ENCODE peak calls at places on chromosomes 2 and 18, in eight cellular contexts. One of them, this sample, is unnamed.

GRCh38 chr2:214311031-214311533 is 99.8 kb upstream of the VWC2L start:
- DNase-seq in NCI-H2081: no peak
- DNase-seq in NCI-H1092 treated with DMSO at 0.1 percent for 48 hours: no peak
- DNase-seq in central memory CD4-positive, alpha-beta T cell: no peak
- DNase-seq in fibroblast of lung: no peak
- DNase-seq in GM13977: peak; percentile 10
- DNase-seq in T-helper 2 cell: no peak
- DNase-seq in 8988T: no peak
- DNase-seq in this sample: no peak

GRCh38 chr2:124283090-124283489 is 258.0 kb downstream of the CNTNAP5 start:
- DNase-seq in NCI-H2081: peak; percentile 3
- DNase-seq in NCI-H1092 treated with DMSO at 0.1 percent for 48 hours: no peak
- DNase-seq in central memory CD4-positive, alpha-beta T cell: no peak
- DNase-seq in fibroblast of lung: peak; percentile 6
- DNase-seq in GM13977: no peak
- DNase-seq in T-helper 2 cell: no peak
- DNase-seq in 8988T: no peak
- DNase-seq in this sample: no peak

GRCh38 chr2:149585317-149585885 is 2.2 kb downstream of the MMADHC start:
- DNase-seq in NCI-H2081: no peak
- DNase-seq in NCI-H1092 treated with DMSO at 0.1 percent for 48 hours: no peak
- DNase-seq in central memory CD4-positive, alpha-beta T cell: no peak
- DNase-seq in fibroblast of lung: peak; percentile 49
- DNase-seq in GM13977: no peak
- DNase-seq in T-helper 2 cell: no peak
- DNase-seq in 8988T: no peak
- DNase-seq in this sample: no peak

GRCh38 chr2:9112079-9112721 is 94.4 kb upstream of the ASAP2 start:
- DNase-seq in NCI-H2081: no peak
- DNase-seq in NCI-H1092 treated with DMSO at 0.1 percent for 48 hours: no peak
- DNase-seq in central memory CD4-positive, alpha-beta T cell: no peak
- DNase-seq in fibroblast of lung: peak; percentile 89
- DNase-seq in GM13977: no peak
- DNase-seq in T-helper 2 cell: no peak
- DNase-seq in 8988T: peak; percentile 62
- DNase-seq in this sample: no peak

GRCh38 chr18:74457043-74457742 is at the start of gene DIPK1C:
- DNase-seq in NCI-H2081: no peak
- DNase-seq in NCI-H1092 treated with DMSO at 0.1 percent for 48 hours: no peak
- DNase-seq in central memory CD4-positive, alpha-beta T cell: no peak
- DNase-seq in fibroblast of lung: no peak
- DNase-seq in GM13977: no peak
- DNase-seq in T-helper 2 cell: no peak
- DNase-seq in 8988T: no peak
- DNase-seq in this sample: no peak

GRCh38 chr2:19685713-19686112 is 216.1 kb downstream of the TTC32 start:
- DNase-seq in NCI-H2081: no peak
- DNase-seq in NCI-H1092 treated with DMSO at 0.1 percent for 48 hours: no peak
- DNase-seq in central memory CD4-positive, alpha-beta T cell: no peak
- DNase-seq in fibroblast of lung: no peak
- DNase-seq in GM13977: no peak
- DNase-seq in T-helper 2 cell: no peak
- DNase-seq in 8988T: no peak
- DNase-seq in this sample: no peak

GRCh38 chr18:36419913-36420531 is 122.5 kb downstream of the FHOD3 start:
- DNase-seq in NCI-H2081: no peak
- DNase-seq in NCI-H1092 treated with DMSO at 0.1 percent for 48 hours: no peak
- DNase-seq in central memory CD4-positive, alpha-beta T cell: no peak
- DNase-seq in fibroblast of lung: no peak
- DNase-seq in GM13977: peak; percentile 17
- DNase-seq in T-helper 2 cell: no peak
- DNase-seq in 8988T: no peak
- DNase-seq in this sample: no peak

GRCh38 chr2:113164930-113165585 is 8.7 kb upstream of the PSD4 start:
- DNase-seq in NCI-H2081: no peak
- DNase-seq in NCI-H1092 treated with DMSO at 0.1 percent for 48 hours: no peak
- DNase-seq in central memory CD4-positive, alpha-beta T cell: no peak
- DNase-seq in fibroblast of lung: no peak
- DNase-seq in GM13977: no peak
- DNase-seq in T-helper 2 cell: no peak
- DNase-seq in 8988T: no peak
- DNase-seq in this sample: no peak

GRCh38 chr2:102792538-102793208 is 30.8 kb downstream of the TMEM182 start:
- DNase-seq in NCI-H2081: no peak
- DNase-seq in NCI-H1092 treated with DMSO at 0.1 percent for 48 hours: no peak
- DNase-seq in central memory CD4-positive, alpha-beta T cell: no peak
- DNase-seq in fibroblast of lung: no peak
- DNase-seq in GM13977: no peak
- DNase-seq in T-helper 2 cell: no peak
- DNase-seq in 8988T: no peak
- DNase-seq in this sample: peak; percentile 51

GRCh38 chr2:222193328-222194008 is 105.3 kb downstream of the PAX3 start:
- DNase-seq in NCI-H2081: no peak
- DNase-seq in NCI-H1092 treated with DMSO at 0.1 percent for 48 hours: no peak
- DNase-seq in central memory CD4-positive, alpha-beta T cell: no peak
- DNase-seq in fibroblast of lung: no peak
- DNase-seq in GM13977: no peak
- DNase-seq in T-helper 2 cell: no peak
- DNase-seq in 8988T: no peak
- DNase-seq in this sample: no peak

GRCh38 chr2:74597456-74597855 is 42.9 kb downstream of the DOK1 start:
- DNase-seq in NCI-H2081: peak; percentile 48
- DNase-seq in NCI-H1092 treated with DMSO at 0.1 percent for 48 hours: peak; percentile 75
- DNase-seq in central memory CD4-positive, alpha-beta T cell: no peak
- DNase-seq in fibroblast of lung: no peak
- DNase-seq in GM13977: no peak
- DNase-seq in T-helper 2 cell: no peak
- DNase-seq in 8988T: no peak
- DNase-seq in this sample: peak; percentile 98

GRCh38 chr2:162123806-162124758 is 28.0 kb downstream of the GCG start:
- DNase-seq in NCI-H2081: peak; percentile 79
- DNase-seq in NCI-H1092 treated with DMSO at 0.1 percent for 48 hours: peak; percentile 53
- DNase-seq in central memory CD4-positive, alpha-beta T cell: peak; percentile 53
- DNase-seq in fibroblast of lung: peak; percentile 77
- DNase-seq in GM13977: peak; percentile 56
- DNase-seq in T-helper 2 cell: no peak
- DNase-seq in 8988T: no peak
- DNase-seq in this sample: peak; percentile 2

GRCh38 chr2:98730053-98730850 is 680 bp downstream of the MGAT4A start:
- DNase-seq in NCI-H2081: peak; percentile 61
- DNase-seq in NCI-H1092 treated with DMSO at 0.1 percent for 48 hours: peak; percentile 43
- DNase-seq in central memory CD4-positive, alpha-beta T cell: peak; percentile 60
- DNase-seq in fibroblast of lung: no peak
- DNase-seq in GM13977: peak; percentile 40
- DNase-seq in T-helper 2 cell: peak; percentile 18
- DNase-seq in 8988T: peak; percentile 46
- DNase-seq in this sample: no peak

GRCh38 chr2:236252521-236252920 is 11.7 kb downstream of the ASB18 start:
- DNase-seq in NCI-H2081: no peak
- DNase-seq in NCI-H1092 treated with DMSO at 0.1 percent for 48 hours: no peak
- DNase-seq in central memory CD4-positive, alpha-beta T cell: no peak
- DNase-seq in fibroblast of lung: no peak
- DNase-seq in GM13977: no peak
- DNase-seq in T-helper 2 cell: no peak
- DNase-seq in 8988T: no peak
- DNase-seq in this sample: no peak

GRCh38 chr2:37060446-37060845 is 23.7 kb downstream of the HEATR5B start:
- DNase-seq in NCI-H2081: no peak
- DNase-seq in NCI-H1092 treated with DMSO at 0.1 percent for 48 hours: no peak
- DNase-seq in central memory CD4-positive, alpha-beta T cell: no peak
- DNase-seq in fibroblast of lung: no peak
- DNase-seq in GM13977: no peak
- DNase-seq in T-helper 2 cell: no peak
- DNase-seq in 8988T: no peak
- DNase-seq in this sample: no peak

GRCh38 chr18:12026562-12026961 is 45.3 kb downstream of the IMPA2 start:
- DNase-seq in NCI-H2081: no peak
- DNase-seq in NCI-H1092 treated with DMSO at 0.1 percent for 48 hours: no peak
- DNase-seq in central memory CD4-positive, alpha-beta T cell: no peak
- DNase-seq in fibroblast of lung: no peak
- DNase-seq in GM13977: no peak
- DNase-seq in T-helper 2 cell: no peak
- DNase-seq in 8988T: no peak
- DNase-seq in this sample: no peak

GRCh38 chr18:21742323-21742687 is 1.7 kb downstream of the MIB1 start:
- DNase-seq in NCI-H2081: no peak
- DNase-seq in NCI-H1092 treated with DMSO at 0.1 percent for 48 hours: no peak
- DNase-seq in central memory CD4-positive, alpha-beta T cell: no peak
- DNase-seq in fibroblast of lung: peak; percentile 11
- DNase-seq in GM13977: no peak
- DNase-seq in T-helper 2 cell: no peak
- DNase-seq in 8988T: no peak
- DNase-seq in this sample: no peak

GRCh38 chr2:240390091-240391073 is 45.1 kb upstream of the GPC1 start:
- DNase-seq in NCI-H2081: no peak
- DNase-seq in NCI-H1092 treated with DMSO at 0.1 percent for 48 hours: no peak
- DNase-seq in central memory CD4-positive, alpha-beta T cell: no peak
- DNase-seq in fibroblast of lung: no peak
- DNase-seq in GM13977: no peak
- DNase-seq in T-helper 2 cell: no peak
- DNase-seq in 8988T: no peak
- DNase-seq in this sample: no peak

GRCh38 chr2:25561136-25561850 is 112.1 kb downstream of the DTNB start:
- DNase-seq in NCI-H2081: no peak
- DNase-seq in NCI-H1092 treated with DMSO at 0.1 percent for 48 hours: no peak
- DNase-seq in central memory CD4-positive, alpha-beta T cell: no peak
- DNase-seq in fibroblast of lung: no peak
- DNase-seq in GM13977: no peak
- DNase-seq in T-helper 2 cell: no peak
- DNase-seq in 8988T: no peak
- DNase-seq in this sample: no peak

GRCh38 chr2:157261199-157261782 is 3.8 kb downstream of the GALNT5 start:
- DNase-seq in NCI-H2081: no peak
- DNase-seq in NCI-H1092 treated with DMSO at 0.1 percent for 48 hours: no peak
- DNase-seq in central memory CD4-positive, alpha-beta T cell: no peak
- DNase-seq in fibroblast of lung: peak; percentile 52
- DNase-seq in GM13977: no peak
- DNase-seq in T-helper 2 cell: no peak
- DNase-seq in 8988T: no peak
- DNase-seq in this sample: peak; percentile 70

This sample was measured in DMS 273 treated with DMSO at 0.1 percent for 48 hours.